ENCODE peak calls at places on chromosomes 16 and 17, in nine cellular contexts. H is stimulated activated CD4-positive, alpha-beta T cell treated with anti-CD3 and anti-CD28 coated beads, Interleukin-1b, Interleukin-23, amount 100 ng/mL, for 24 hours; N is trophoblast cell; W is DMS 273 treated with DMSO at 0.1 percent for 48 hours; O is nucleus accumbens; A is naive thymus-derived CD8-positive, alpha-beta T cell; R is IMR-90; L is activated naive CD4-positive, alpha-beta T cell; D is tibial nerve. M is an unnamed sample.

GRCh38 chr17:39224778-39225307 is 902 bp downstream of the STAC2 start:
- DNase-seq in H (no peak), N (no peak), W (no peak), O (no peak), A (peak; percentile 27), R (no peak), L (no peak), D (no peak), M (no peak)

GRCh38 chr17:2123467-2124251 is 68.8 kb downstream of the HIC1 start:
- DNase-seq in H (no peak), N (no peak), W (no peak), O (no peak), A (no peak), R (peak; percentile 34), L (no peak), D (no peak), M (peak; percentile 45)

GRCh38 chr17:61482467-61482866 is 30.2 kb downstream of the TBX4 start:
- DNase-seq in H (no peak), N (no peak), W (no peak), O (no peak), A (no peak), R (no peak), L (no peak), D (no peak), M (no peak)

GRCh38 chr17:50303051-50303450 is 28.8 kb downstream of the TMEM92 start:
- DNase-seq in H (no peak), N (no peak), W (no peak), O (no peak), A (no peak), R (no peak), L (no peak), D (no peak), M (no peak)

GRCh38 chr17:77233635-77234334 is 93.0 kb downstream of the SEC14L1 start:
- DNase-seq in H (no peak), N (peak; percentile 79), W (no peak), O (no peak), A (no peak), R (peak; percentile 89), L (no peak), D (no peak), M (peak; percentile 95)

GRCh38 chr17:62692721-62693431 is 65.4 kb downstream of the MRC2 start:
- DNase-seq in H (no peak), N (peak; percentile 18), W (no peak), O (no peak), A (no peak), R (no peak), L (no peak), D (no peak), M (peak; percentile 18)

GRCh38 chr16:21566891-21567414 is 32.4 kb upstream of the METTL9 start:
- DNase-seq in H (no peak), N (no peak), W (no peak), O (no peak), A (no peak), R (no peak), L (no peak), D (no peak), M (no peak)

GRCh38 chr17:58806046-58806445 is 50.4 kb downstream of the PPM1E start:
- DNase-seq in H (no peak), N (no peak), W (no peak), O (no peak), A (no peak), R (no peak), L (no peak), D (no peak), M (no peak)

GRCh38 chr17:79353016-79353415 is 257.8 kb downstream of the RBFOX3 start:
- DNase-seq in H (no peak), N (no peak), W (no peak), O (no peak), A (no peak), R (no peak), L (no peak), D (no peak), M (no peak)

GRCh38 chr16:55116165-55116894 is 185.7 kb downstream of the IRX5 start:
- DNase-seq in H (no peak), N (no peak), W (no peak), O (no peak), A (no peak), R (peak; percentile 68), L (no peak), D (no peak), M (no peak)

GRCh38 chr17:44607836-44608690 is 48.2 kb upstream of the MEIOC start:
- DNase-seq in H (no peak), N (no peak), W (peak; percentile 8), O (no peak), A (no peak), R (peak; percentile 74), L (no peak), D (peak; percentile 12), M (no peak)

GRCh38 chr17:81339502-81340296 is 44.6 kb upstream of the SLC38A10 start:
- DNase-seq in H (no peak), N (no peak), W (no peak), O (no peak), A (no peak), R (no peak), L (no peak), D (no peak), M (no peak)

GRCh38 chr16:31710134-31710533 is 163.5 kb upstream of the ZNF267 start:
- DNase-seq in H (no peak), N (peak; percentile 70), W (no peak), O (no peak), A (no peak), R (no peak), L (no peak), D (no peak), M (no peak)

GRCh38 chr16:66944054-66944441 is 8.7 kb downstream of the CES2 start:
- DNase-seq in H (no peak), N (no peak), W (no peak), O (no peak), A (no peak), R (no peak), L (no peak), D (no peak), M (no peak)

GRCh38 chr17:60602385-60602742 is 2.4 kb downstream of the PPM1D start:
- DNase-seq in H (no peak), N (no peak), W (no peak), O (no peak), A (no peak), R (no peak), L (no peak), D (no peak), M (peak; percentile 18)

GRCh38 chr17:65743313-65743665 is 181.8 kb upstream of the AXIN2 start:
- DNase-seq in H (no peak), N (peak; percentile 64), W (no peak), O (no peak), A (no peak), R (peak; percentile 51), L (no peak), D (no peak), M (peak; percentile 65)

GRCh38 chr17:69733171-69734014 is 318.9 kb downstream of the MAP2K6 start:
- DNase-seq in H (no peak), N (peak; percentile 90), W (peak; percentile 42), O (no peak), A (no peak), R (peak; percentile 88), L (no peak), D (no peak), M (peak; percentile 92)